ENCODE peak calls at places on chromosomes 7 and 10, in four cellular contexts. One of them, this sample, is unnamed.

GRCh38 chr7:11434371-11434770 is 397.6 kb downstream of the THSD7A start:
- DNase-seq in kidney epithelial cell: no peak
- DNase-seq in cardiac fibroblast: no peak
- DNase-seq in SW480: no peak
- DNase-seq in this sample: no peak

GRCh38 chr10:35635576-35635975 is 6.5 kb downstream of the FZD8 start:
- DNase-seq in kidney epithelial cell: no peak
- DNase-seq in cardiac fibroblast: peak
- DNase-seq in SW480: peak
- DNase-seq in this sample: peak

GRCh38 chr7:107090452-107090851 is 45.9 kb downstream of the PRKAR2B start:
- DNase-seq in kidney epithelial cell: no peak
- DNase-seq in cardiac fibroblast: no peak
- DNase-seq in SW480: no peak
- DNase-seq in this sample: no peak

GRCh38 chr10:133270204-133270603 is 6.5 kb downstream of the ADAM8 start:
- DNase-seq in kidney epithelial cell: no peak
- DNase-seq in cardiac fibroblast: no peak
- DNase-seq in SW480: no peak
- DNase-seq in this sample: no peak

GRCh38 chr7:151802469-151802846 is 74.5 kb downstream of the PRKAG2 start:
- DNase-seq in kidney epithelial cell: no peak
- DNase-seq in cardiac fibroblast: no peak
- DNase-seq in SW480: no peak
- DNase-seq in this sample: no peak

GRCh38 chr7:272108-272615 is 17.8 kb upstream of the FOXL3 start:
- DNase-seq in kidney epithelial cell: no peak
- DNase-seq in cardiac fibroblast: no peak
- DNase-seq in SW480: no peak
- DNase-seq in this sample: no peak

GRCh38 chr10:111600772-111601171 is 523.9 kb downstream of the ADRA2A start:
- DNase-seq in kidney epithelial cell: no peak
- DNase-seq in cardiac fibroblast: no peak
- DNase-seq in SW480: no peak
- DNase-seq in this sample: peak

GRCh38 chr7:1555046-1555812 is 776 bp downstream of the TMEM184A start:
- DNase-seq in kidney epithelial cell: peak
- DNase-seq in cardiac fibroblast: peak
- DNase-seq in SW480: peak
- DNase-seq in this sample: peak

GRCh38 chr7:86908948-86909347 is 150.5 kb downstream of the ELAPOR2 start:
- DNase-seq in kidney epithelial cell: no peak
- DNase-seq in cardiac fibroblast: peak
- DNase-seq in SW480: peak
- DNase-seq in this sample: no peak

GRCh38 chr10:73907841-73908517 is 3.0 kb upstream of the PLAU start:
- DNase-seq in kidney epithelial cell: no peak
- DNase-seq in cardiac fibroblast: peak
- DNase-seq in SW480: no peak
- DNase-seq in this sample: peak

GRCh38 chr10:17073720-17074547 is 55.7 kb downstream of the CUBN start:
- DNase-seq in kidney epithelial cell: no peak
- DNase-seq in cardiac fibroblast: no peak
- DNase-seq in SW480: no peak
- DNase-seq in this sample: no peak

GRCh38 chr10:59512951-59513350 is 150.6 kb upstream of the FAM13C start:
- DNase-seq in kidney epithelial cell: no peak
- DNase-seq in cardiac fibroblast: no peak
- DNase-seq in SW480: no peak
- DNase-seq in this sample: no peak

GRCh38 chr7:142745783-142746182 is 3.5 kb upstream of the PRSS1 start:
- DNase-seq in kidney epithelial cell: no peak
- DNase-seq in cardiac fibroblast: no peak
- DNase-seq in SW480: no peak
- DNase-seq in this sample: no peak

GRCh38 chr10:127462643-127463295 is 86.3 kb upstream of the NPS start:
- DNase-seq in kidney epithelial cell: no peak
- DNase-seq in cardiac fibroblast: no peak
- DNase-seq in SW480: no peak
- DNase-seq in this sample: no peak

GRCh38 chr7:44846816-44847508 is 925 bp downstream of the H2AZ2 start:
- DNase-seq in kidney epithelial cell: no peak
- DNase-seq in cardiac fibroblast: no peak
- DNase-seq in SW480: peak
- DNase-seq in this sample: no peak

GRCh38 chr7:142389544-142389943 is 131.7 kb upstream of the PRSS58 start:
- DNase-seq in kidney epithelial cell: no peak
- DNase-seq in cardiac fibroblast: no peak
- DNase-seq in SW480: no peak
- DNase-seq in this sample: no peak

GRCh38 chr10:71302874-71303568 is 16.0 kb upstream of the SLC29A3 start:
- DNase-seq in kidney epithelial cell: peak
- DNase-seq in cardiac fibroblast: peak
- DNase-seq in SW480: peak
- DNase-seq in this sample: no peak

GRCh38 chr10:133421336-133422222 is 2.8 kb downstream of the SPRN start:
- DNase-seq in kidney epithelial cell: no peak
- DNase-seq in cardiac fibroblast: no peak
- DNase-seq in SW480: no peak
- DNase-seq in this sample: no peak

GRCh38 chr7:158885624-158886023 is 29.3 kb downstream of the DYNC2I1 start:
- DNase-seq in kidney epithelial cell: no peak
- DNase-seq in cardiac fibroblast: peak
- DNase-seq in SW480: peak
- DNase-seq in this sample: no peak

GRCh38 chr10:92125169-92125543 is 165.7 kb downstream of the CPEB3 start:
- DNase-seq in kidney epithelial cell: no peak
- DNase-seq in cardiac fibroblast: peak
- DNase-seq in SW480: no peak
- DNase-seq in this sample: no peak